ENCODE peak calls at places on chromosomes 6 and 20, in six cellular contexts. One of them, this sample, is unnamed.

GRCh38 chr6:1242021-1242420 is 69.9 kb upstream of the FOXQ1 start:
- DNase-seq in trophoblast cell: no peak
- DNase-seq in mesenchymal stem cell: no peak
- DNase-seq in H1: no peak
- DNase-seq in IMR-90: no peak
- DNase-seq in H9: no peak
- DNase-seq in this sample: no peak

GRCh38 chr6:24996145-24996836 is 60.5 kb upstream of the RIPOR2 start:
- DNase-seq in trophoblast cell: peak; percentile 48
- DNase-seq in mesenchymal stem cell: no peak
- DNase-seq in H1: no peak
- DNase-seq in IMR-90: no peak
- DNase-seq in H9: no peak
- DNase-seq in this sample: no peak

GRCh38 chr20:15265910-15266309 is 928.5 kb upstream of the FLRT3 start:
- DNase-seq in trophoblast cell: no peak
- DNase-seq in mesenchymal stem cell: no peak
- DNase-seq in H1: no peak
- DNase-seq in IMR-90: no peak
- DNase-seq in H9: no peak
- DNase-seq in this sample: no peak

GRCh38 chr6:14661188-14661587 is 543.6 kb downstream of the CD83 start:
- DNase-seq in trophoblast cell: peak; percentile 49
- DNase-seq in mesenchymal stem cell: peak; percentile 85
- DNase-seq in H1: no peak
- DNase-seq in IMR-90: peak; percentile 89
- DNase-seq in H9: no peak
- DNase-seq in this sample: no peak

GRCh38 chr6:148535976-148536375 is 193.3 kb downstream of the SASH1 start:
- DNase-seq in trophoblast cell: no peak
- DNase-seq in mesenchymal stem cell: peak; percentile 67
- DNase-seq in H1: no peak
- DNase-seq in IMR-90: peak; percentile 62
- DNase-seq in H9: no peak
- DNase-seq in this sample: no peak

GRCh38 chr6:53148684-53149083 is at the start of gene GCM1:
- DNase-seq in trophoblast cell: peak; percentile 98
- DNase-seq in mesenchymal stem cell: no peak
- DNase-seq in H1: no peak
- DNase-seq in IMR-90: no peak
- DNase-seq in H9: no peak
- DNase-seq in this sample: no peak

GRCh38 chr20:4606046-4606445 is 115.7 kb upstream of the PRND start:
- DNase-seq in trophoblast cell: no peak
- DNase-seq in mesenchymal stem cell: no peak
- DNase-seq in H1: no peak
- DNase-seq in IMR-90: no peak
- DNase-seq in H9: no peak
- DNase-seq in this sample: no peak

GRCh38 chr6:137978252-137978896 is 111.3 kb downstream of the TNFAIP3 start:
- DNase-seq in trophoblast cell: peak; percentile 87
- DNase-seq in mesenchymal stem cell: peak; percentile 10
- DNase-seq in H1: no peak
- DNase-seq in IMR-90: no peak
- DNase-seq in H9: no peak
- DNase-seq in this sample: no peak

GRCh38 chr20:62602550-62602949 is 39.8 kb upstream of the SLCO4A1 start:
- DNase-seq in trophoblast cell: no peak
- DNase-seq in mesenchymal stem cell: no peak
- DNase-seq in H1: no peak
- DNase-seq in IMR-90: no peak
- DNase-seq in H9: no peak
- DNase-seq in this sample: no peak

GRCh38 chr20:54123587-54124180 is 50.1 kb downstream of the CYP24A1 start:
- DNase-seq in trophoblast cell: peak; percentile 99
- DNase-seq in mesenchymal stem cell: peak; percentile 91
- DNase-seq in H1: peak; percentile 79
- DNase-seq in IMR-90: peak; percentile 93
- DNase-seq in H9: peak; percentile 91
- DNase-seq in this sample: no peak

GRCh38 chr20:49682278-49682677 is 31.4 kb downstream of the B4GALT5 start:
- DNase-seq in trophoblast cell: no peak
- DNase-seq in mesenchymal stem cell: no peak
- DNase-seq in H1: no peak
- DNase-seq in IMR-90: no peak
- DNase-seq in H9: no peak
- DNase-seq in this sample: no peak
- H3K4me1 ChIP-seq in trophoblast cell: peaks cover 18% of the 10 kb centered on the region
- H3K4me1 ChIP-seq in mesenchymal stem cell: peaks cover 33% of the 10 kb centered on the region
- H3K4me1 ChIP-seq in H1: peaks cover 21% of the 10 kb centered on the region
- H3K4me1 ChIP-seq in IMR-90: peaks cover 16% of the 10 kb centered on the region
- H3K4me1 ChIP-seq in H9: peaks cover 7% of the 10 kb centered on the region
- H3K4me1 ChIP-seq in this sample: peaks cover 16% of the 10 kb centered on the region

GRCh38 chr6:73579389-73579788 is 58.6 kb upstream of the EEF1A1 start:
- DNase-seq in trophoblast cell: no peak
- DNase-seq in mesenchymal stem cell: no peak
- DNase-seq in H1: no peak
- DNase-seq in IMR-90: no peak
- DNase-seq in H9: peak; percentile 55
- DNase-seq in this sample: no peak
- H3K18ac ChIP-seq in trophoblast cell: peak overlapping the region; percentile 70
- H3K18ac ChIP-seq in mesenchymal stem cell: peak overlapping the region; percentile 98
- H3K18ac ChIP-seq in H1: peak overlapping the region; percentile 99
- H3K18ac ChIP-seq in IMR-90: peak overlapping the region; percentile 85
- H3K18ac ChIP-seq in H9: peak overlapping the region; percentile 55
- H3K18ac ChIP-seq in this sample: peak overlapping the region; percentile 97

GRCh38 chr20:41927189-41927588 is 309.0 kb upstream of the CHD6 start:
- DNase-seq in trophoblast cell: no peak
- DNase-seq in mesenchymal stem cell: no peak
- DNase-seq in H1: no peak
- DNase-seq in IMR-90: no peak
- DNase-seq in H9: no peak
- DNase-seq in this sample: no peak

GRCh38 chr20:41927655-41928054 is 309.5 kb upstream of the CHD6 start:
- DNase-seq in trophoblast cell: no peak
- DNase-seq in mesenchymal stem cell: no peak
- DNase-seq in H1: no peak
- DNase-seq in IMR-90: no peak
- DNase-seq in H9: no peak
- DNase-seq in this sample: no peak

DNA sequence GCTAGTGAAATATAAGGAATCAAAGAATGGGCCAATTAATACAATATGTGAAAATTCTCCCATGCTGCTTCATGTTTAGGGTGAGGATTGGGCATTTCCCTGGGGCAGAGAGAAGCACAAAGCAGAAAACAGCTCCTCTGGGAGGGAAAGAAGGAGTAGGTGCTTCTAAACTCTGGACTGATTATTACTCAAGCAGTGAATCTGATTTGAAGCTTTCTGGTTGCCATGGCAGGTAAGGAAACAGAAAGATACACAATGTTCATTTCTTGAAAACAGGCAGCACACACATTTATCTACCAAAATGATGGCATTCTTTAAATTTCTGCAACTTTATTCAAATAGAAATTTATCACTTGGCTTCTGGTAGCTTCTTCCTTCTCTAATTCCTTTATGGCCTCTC is 305.4 kb upstream of the CHD6 start:
- DNase-seq in trophoblast cell: no peak
- DNase-seq in mesenchymal stem cell: no peak
- DNase-seq in H1: no peak
- DNase-seq in IMR-90: no peak
- DNase-seq in H9: no peak
- DNase-seq in this sample: no peak
- H4K91ac ChIP-seq in trophoblast cell: no peak overlapping the region
- H4K91ac ChIP-seq in mesenchymal stem cell: no peak overlapping the region
- H4K91ac ChIP-seq in H1: no peak overlapping the region
- H4K91ac ChIP-seq in IMR-90: no peak overlapping the region
- H4K91ac ChIP-seq in H9: no peak overlapping the region
- H4K91ac ChIP-seq in this sample: no peak overlapping the region

DNA sequence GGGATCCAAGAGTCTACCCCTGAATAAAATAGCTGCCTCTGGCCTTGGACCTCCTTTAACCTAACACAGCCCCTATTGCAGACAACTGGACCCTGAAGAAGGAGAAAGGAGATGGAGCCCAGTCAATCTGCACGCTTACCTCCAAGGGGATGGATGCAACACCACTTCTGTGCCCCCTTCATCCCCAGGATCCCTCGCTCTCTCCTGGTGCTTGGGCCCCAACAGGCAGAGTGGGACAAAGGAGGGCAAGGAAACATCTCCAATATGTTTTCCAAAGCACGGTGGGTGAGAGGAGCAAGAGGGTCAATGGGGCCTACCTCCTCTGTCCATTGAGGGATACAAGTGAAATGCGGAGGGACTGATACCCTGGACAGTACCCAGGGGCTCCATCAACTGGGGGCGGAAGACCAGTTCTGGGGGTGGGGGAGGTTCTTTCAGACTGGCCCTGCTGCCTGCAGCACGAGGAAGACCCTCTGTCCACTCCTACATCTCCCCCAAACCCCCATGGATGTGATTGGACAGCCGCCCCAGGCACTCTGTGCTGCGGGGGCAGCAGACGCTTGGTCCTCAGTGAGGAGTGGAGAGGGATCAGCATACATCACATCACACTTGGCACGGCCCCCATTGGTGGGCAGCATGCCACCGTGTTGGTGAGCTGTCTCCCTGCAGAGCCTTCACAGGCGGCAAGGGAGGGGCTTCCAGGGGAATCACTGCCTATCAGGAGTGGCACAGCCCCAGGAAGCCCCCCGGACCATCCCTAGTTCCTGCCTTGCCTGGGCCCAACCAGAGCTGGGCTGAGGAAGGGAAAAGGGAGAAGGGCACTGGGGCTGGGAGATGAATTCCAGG is 70.6 kb downstream of the MRPL14 start:
- DNase-seq in trophoblast cell: no peak
- DNase-seq in mesenchymal stem cell: no peak
- DNase-seq in H1: no peak
- DNase-seq in IMR-90: peak; percentile 90
- DNase-seq in H9: no peak
- DNase-seq in this sample: no peak
- H3K4me1 ChIP-seq in trophoblast cell: peaks cover 30% of the 10 kb centered on the region
- H3K4me1 ChIP-seq in mesenchymal stem cell: peaks cover 60% of the 10 kb centered on the region
- H3K4me1 ChIP-seq in H1: no peaks in the 10 kb centered on the region
- H3K4me1 ChIP-seq in IMR-90: peaks cover 64% of the 10 kb centered on the region
- H3K4me1 ChIP-seq in H9: peaks cover 4% of the 10 kb centered on the region
- H3K4me1 ChIP-seq in this sample: peaks cover 2% of the 10 kb centered on the region